ENCODE peak calls at places on chromosomes 16 and 17, in six cellular contexts. M is right cardiac atrium; V is mucosa of descending colon; N is activated CD8-positive, alpha-beta T cell treated with anti-CD3 and anti-CD28 coated beads for 36 hours; C is naive B cell; O is T-helper 17 cell. S is an unnamed sample.

GRCh38 chr17:67043283-67043682 is 1.1 kb upstream of the CACNG1 start:
- ATAC-seq in N (no peak), C (no peak), M (no peak), O (no peak), V (no peak), S (no peak)

GRCh38 chr17:35073991-35074627 is 10.6 kb upstream of the RFFL start:
- ATAC-seq in M (no peak), C (no peak), N (peak), O (peak), V (no peak), S (no peak)

GRCh38 chr16:54936086-54936978 is 5.7 kb downstream of the IRX5 start:
- ATAC-seq in N (no peak), M (no peak), O (peak), V (peak), C (no peak), S (peak)

GRCh38 chr16:86922311-86922710 is 344.0 kb downstream of the FOXL1 start:
- ATAC-seq in C (no peak), V (no peak), O (no peak), N (no peak), M (no peak), S (no peak)

GRCh38 chr17:60148300-60148838 is 1.4 kb upstream of the CA4 start:
- ATAC-seq in N (no peak), M (no peak), C (no peak), O (no peak), V (peak), S (no peak)

GRCh38 chr17:69350911-69351310 is 24.0 kb upstream of the ABCA5 start:
- ATAC-seq in N (no peak), M (no peak), O (no peak), C (no peak), V (no peak), S (no peak)

GRCh38 chr16:303760-304505 is 21.0 kb downstream of the PDIA2 start:
- ATAC-seq in V (peak), N (peak), O (peak), M (no peak), C (peak), S (no peak)

GRCh38 chr17:55171634-55172328 is 93.0 kb upstream of the HLF start:
- ATAC-seq in M (no peak), O (no peak), C (no peak), N (no peak), V (no peak), S (no peak)

S was measured in esophagus mucosa.